ENCODE peak calls at places on chromosomes 2 and 18, in seven cellular contexts. W is heart left ventricle, U is right cardiac atrium, L is breast epithelium, C is tibial artery, I is GM23338, V is adrenal gland. B is an unnamed sample.

GRCh38 chr2:174365583-174365982 is 29.9 kb upstream of the SCRN3 start:
- DNase-seq in W (no peak), U (no peak), L (no peak), C (no peak), I (no peak), V (no peak), B (no peak)

GRCh38 chr2:171706152-171706803 is 19.0 kb downstream of the DYNC1I2 start:
- DNase-seq in W (no peak), U (no peak), L (no peak), C (no peak), I (no peak), V (no peak), B (no peak)

GRCh38 chr18:79511271-79511670 is 115.5 kb downstream of the NFATC1 start:
- DNase-seq in W (no peak), U (peak; percentile 63), L (no peak), C (peak; percentile 49), I (no peak), V (no peak), B (peak; percentile 58)

GRCh38 chr2:583666-584065 is 93.5 kb downstream of the TMEM18 start:
- DNase-seq in W (no peak), U (no peak), L (no peak), C (no peak), I (peak; percentile 43), V (no peak), B (no peak)

GRCh38 chr2:9326975-9327374 is 96.4 kb downstream of the ITGB1BP1 start:
- DNase-seq in W (no peak), U (no peak), L (no peak), C (no peak), I (peak; percentile 62), V (no peak), B (no peak)

GRCh38 chr2:46188041-46188715 is 109.0 kb upstream of the EPAS1 start:
- DNase-seq in W (no peak), U (no peak), L (no peak), C (no peak), I (no peak), V (no peak), B (no peak)

GRCh38 chr2:23480991-23481797 is 96.2 kb downstream of the KLHL29 start:
- DNase-seq in W (no peak), U (no peak), L (peak; percentile 60), C (no peak), I (peak; percentile 90), V (no peak), B (no peak)

GRCh38 chr18:35267809-35268208 is 22.2 kb downstream of the ZSCAN30 start:
- DNase-seq in W (peak; percentile 47), U (peak; percentile 71), L (no peak), C (no peak), I (peak; percentile 49), V (no peak), B (no peak)

GRCh38 chr2:48279347-48279746 is 250.6 kb upstream of the STON1 start:
- DNase-seq in W (no peak), U (no peak), L (no peak), C (no peak), I (no peak), V (no peak), B (no peak)

GRCh38 chr2:29053680-29054400 is 20.5 kb downstream of the PCARE start:
- DNase-seq in W (no peak), U (no peak), L (peak; percentile 69), C (peak; percentile 20), I (no peak), V (no peak), B (no peak)

GRCh38 chr18:32301976-32302743 is 112.3 kb downstream of the MEP1B start:
- DNase-seq in W (no peak), U (no peak), L (no peak), C (no peak), I (no peak), V (no peak), B (no peak)

GRCh38 chr2:34288016-34288415 is 688.9 kb upstream of the FAM98A start:
- DNase-seq in W (no peak), U (no peak), L (no peak), C (no peak), I (no peak), V (no peak), B (no peak)

GRCh38 chr18:22164337-22165048 is 4.9 kb upstream of the GATA6 start:
- DNase-seq in W (no peak), U (peak; percentile 56), L (no peak), C (no peak), I (no peak), V (peak; percentile 35), B (no peak)

GRCh38 chr18:60053747-60054304 is 154.0 kb downstream of the PMAIP1 start:
- DNase-seq in W (no peak), U (no peak), L (no peak), C (no peak), I (peak; percentile 30), V (peak; percentile 37), B (no peak)

GRCh38 chr2:196137271-196137670 is 34.1 kb downstream of the STK17B start:
- DNase-seq in W (no peak), U (no peak), L (no peak), C (no peak), I (no peak), V (no peak), B (no peak)

GRCh38 chr18:48546411-48546810 is 7.6 kb downstream of the CTIF start:
- DNase-seq in W (no peak), U (no peak), L (no peak), C (peak; percentile 43), I (no peak), V (no peak), B (no peak)

GRCh38 chr18:57427429-57428181 is 7.6 kb upstream of the ONECUT2 start:
- DNase-seq in W (no peak), U (peak; percentile 62), L (no peak), C (no peak), I (peak; percentile 73), V (no peak), B (no peak)

GRCh38 chr18:57426187-57426586 is 9.0 kb upstream of the ONECUT2 start:
- DNase-seq in W (no peak), U (no peak), L (no peak), C (no peak), I (no peak), V (no peak), B (no peak)

GRCh38 chr18:57430166-57430958 is 4.8 kb upstream of the ONECUT2 start:
- DNase-seq in W (no peak), U (no peak), L (no peak), C (no peak), I (peak; percentile 81), V (no peak), B (no peak)

GRCh38 chr18:57429607-57430165 is 5.5 kb upstream of the ONECUT2 start:
- DNase-seq in W (no peak), U (no peak), L (no peak), C (no peak), I (peak; percentile 60), V (no peak), B (no peak)

GRCh38 chr18:57428221-57429150 is 6.7 kb upstream of the ONECUT2 start:
- DNase-seq in W (no peak), U (no peak), L (no peak), C (no peak), I (peak; percentile 56), V (no peak), B (no peak)
- H3K27me3 ChIP-seq in W (peaks cover 99% of the 10 kb centered on the region), U (peaks cover 4% of the 10 kb centered on the region), L (peaks cover 93% of the 10 kb centered on the region), C (peaks cover 21% of the 10 kb centered on the region), I (peaks cover 96% of the 10 kb centered on the region), V (peaks cover 82% of the 10 kb centered on the region), B (peaks cover 35% of the 10 kb centered on the region)

DNA sequence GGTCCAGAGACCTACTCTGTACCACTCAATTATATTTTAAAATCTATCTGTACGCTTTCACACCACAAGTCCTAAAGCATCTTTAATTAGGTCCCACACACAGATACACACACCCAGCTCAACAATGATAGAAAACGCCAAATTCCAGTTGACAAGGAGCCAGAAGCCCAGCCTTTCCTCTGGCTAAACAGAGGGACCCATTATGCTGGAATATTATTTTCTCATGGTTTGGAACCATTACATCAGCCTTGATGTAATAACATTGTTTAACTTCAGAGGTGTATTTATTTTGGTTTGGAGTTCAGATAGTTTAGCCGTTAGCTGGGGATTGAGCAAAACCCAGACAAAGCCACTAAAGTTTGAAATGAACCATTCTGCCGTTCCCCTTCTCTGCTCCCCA is 14.0 kb upstream of the INHBB start:
- DNase-seq in W (no peak), U (no peak), L (no peak), C (no peak), I (no peak), V (no peak), B (no peak)
- H3K27me3 ChIP-seq in W (no peaks in the 10 kb centered on the region), U (no peaks in the 10 kb centered on the region), L (no peaks in the 10 kb centered on the region), C (no peaks in the 10 kb centered on the region), I (no peaks in the 10 kb centered on the region), V (peaks cover 5% of the 10 kb centered on the region), B (no peaks in the 10 kb centered on the region)

GRCh38 chr18:70292628-70293027 is 3.8 kb downstream of the SOCS6 start:
- DNase-seq in W (no peak), U (no peak), L (no peak), C (no peak), I (no peak), V (no peak), B (no peak)
- H3K27me3 ChIP-seq in W (no peaks in the 10 kb centered on the region), U (no peaks in the 10 kb centered on the region), L (no peaks in the 10 kb centered on the region), C (no peaks in the 10 kb centered on the region), I (peaks cover 7% of the 10 kb centered on the region), V (no peaks in the 10 kb centered on the region), B (no peaks in the 10 kb centered on the region)

GRCh38 chr2:97355176-97355575 is 234.5 kb downstream of the ANKRD36B start:
- DNase-seq in W (no peak), U (no peak), L (no peak), C (no peak), I (no peak), V (no peak), B (no peak)

GRCh38 chr2:97355887-97356286 is 233.8 kb downstream of the ANKRD36B start:
- DNase-seq in W (no peak), U (peak; percentile 11), L (no peak), C (no peak), I (peak; percentile 24), V (no peak), B (no peak)

GRCh38 chr2:97360202-97360601 is 229.5 kb downstream of the ANKRD36B start:
- DNase-seq in W (no peak), U (peak; percentile 1), L (no peak), C (no peak), I (peak; percentile 43), V (no peak), B (no peak)

GRCh38 chr2:97348841-97349240 is 235.9 kb downstream of the ANKRD36 start:
- DNase-seq in W (no peak), U (no peak), L (no peak), C (no peak), I (no peak), V (no peak), B (no peak)

GRCh38 chr2:97354576-97354975 is 235.1 kb downstream of the ANKRD36B start:
- DNase-seq in W (no peak), U (peak; percentile 2), L (no peak), C (no peak), I (no peak), V (no peak), B (no peak)
- H3K27me3 ChIP-seq in W (peaks cover 14% of the 10 kb centered on the region), U (no peaks in the 10 kb centered on the region), L (no peaks in the 10 kb centered on the region), C (no peaks in the 10 kb centered on the region), I (no peaks in the 10 kb centered on the region), V (no peaks in the 10 kb centered on the region), B (no peaks in the 10 kb centered on the region)

GRCh38 chr2:98935111-98935770 is 784 bp downstream of the CRACDL start:
- DNase-seq in W (no peak), U (no peak), L (no peak), C (no peak), I (peak; percentile 33), V (no peak), B (no peak)
- H3K27me3 ChIP-seq in W (peaks cover 36% of the 10 kb centered on the region), U (no peaks in the 10 kb centered on the region), L (no peaks in the 10 kb centered on the region), C (no peaks in the 10 kb centered on the region), I (peaks cover 59% of the 10 kb centered on the region), V (peaks cover 30% of the 10 kb centered on the region), B (no peaks in the 10 kb centered on the region)